ENCODE peak calls at places on chromosomes 4 and X, in four cellular contexts. U is glutamatergic neuron; C is stimulated activated CD8-positive, alpha-beta memory T cell treated with anti-CD3 and anti-CD28 coated beads, Interleukin-7, amount 100 ng/mL, for 4 hours; M is activated CD8-positive, alpha-beta T cell treated with anti-CD3 and anti-CD28 coated beads for 36 hours. T is an unnamed sample.

GRCh38 chrX:40531056-40531826 is 49.5 kb upstream of the ATP6AP2 start:
- DNase-seq in C (no peak), M (no peak), U (no peak), T (no peak)

GRCh38 chrX:135421537-135421931 is 210 bp upstream of the SMIM10L2A start:
- DNase-seq in C (peak), U (peak), M (peak), T (peak)

GRCh38 chr4:83297548-83298260 is 13.1 kb upstream of the COQ2 start:
- DNase-seq in C (no peak), U (no peak), M (no peak), T (no peak)

GRCh38 chr4:71685975-71686374 is 97.9 kb downstream of the GC start:
- DNase-seq in C (no peak), M (no peak), U (no peak), T (no peak)

GRCh38 chr4:185344743-185345538 is 50.8 kb downstream of the LRP2BP start:
- DNase-seq in U (no peak), C (no peak), M (no peak), T (no peak)

GRCh38 chr4:184503869-184504300 is 29.5 kb upstream of the IRF2 start:
- DNase-seq in U (no peak), C (no peak), M (peak), T (no peak)

GRCh38 chr4:91681544-91681943 is 622.2 kb upstream of the GRID2 start:
- DNase-seq in C (no peak), M (no peak), U (no peak), T (no peak)

GRCh38 chr4:168674077-168674747 is 177.4 kb downstream of the PALLD start:
- DNase-seq in C (no peak), M (no peak), U (no peak), T (no peak)

GRCh38 chr4:116400480-116400879 is 684.9 kb downstream of the TRAM1L1 start:
- DNase-seq in M (no peak), U (no peak), C (no peak), T (no peak)

GRCh38 chr4:53563824-53564223 is 27.5 kb downstream of the LNX1 start:
- DNase-seq in M (peak), C (no peak), U (no peak), T (no peak)

GRCh38 chrX:68808686-68809357 is 20.0 kb upstream of the EFNB1 start:
- DNase-seq in M (no peak), U (no peak), C (no peak), T (no peak)

GRCh38 chr4:176587920-176588319 is 204.8 kb downstream of the VEGFC start:
- DNase-seq in U (no peak), C (no peak), M (no peak), T (no peak)

GRCh38 chr4:2829933-2830451 is 13.7 kb upstream of the ADD1 start:
- DNase-seq in C (no peak), U (no peak), M (no peak), T (no peak)

GRCh38 chr4:138561906-138562305 is 319.8 kb upstream of the SLC7A11 start:
- DNase-seq in M (no peak), U (no peak), C (no peak), T (no peak)

GRCh38 chr4:36824682-36825081 is 419.9 kb upstream of the NWD2 start:
- DNase-seq in M (no peak), U (no peak), C (no peak), T (no peak)

GRCh38 chr4:36310793-36311192 is 29.4 kb downstream of the DTHD1 start:
- DNase-seq in C (no peak), U (no peak), M (peak), T (no peak)

GRCh38 chr4:122980860-122981259 is 58.5 kb upstream of the NUDT6 start:
- DNase-seq in M (no peak), C (no peak), U (no peak), T (no peak)

GRCh38 chr4:153541426-153542096 is 75.4 kb downstream of the TMEM131L start:
- DNase-seq in M (peak), U (no peak), C (no peak), T (no peak)

GRCh38 chr4:105619193-105619931 is 66.9 kb downstream of the ARHGEF38 start:
- DNase-seq in U (no peak), M (no peak), C (no peak), T (no peak)

GRCh38 chr4:89307446-89308160 is at the start of gene GPRIN3:
- DNase-seq in M (peak), U (peak), C (peak), T (no peak)

GRCh38 chr4:101977096-101977495 is 186.6 kb downstream of the BANK1 start:
- DNase-seq in U (no peak), M (no peak), C (no peak), T (peak)

GRCh38 chr4:101762544-101762943 is 28.0 kb upstream of the BANK1 start:
- DNase-seq in M (no peak), U (no peak), C (no peak), T (no peak)

GRCh38 chr4:70815370-70815769 is 24.3 kb downstream of the GRSF1 start:
- DNase-seq in C (no peak), U (no peak), M (no peak), T (no peak)

GRCh38 chr4:188869581-188869980 is 730.3 kb downstream of the TRIML1 start:
- DNase-seq in C (no peak), M (no peak), U (no peak), T (no peak)

GRCh38 chr4:124288706-124289486 is 423.6 kb downstream of the ANKRD50 start:
- DNase-seq in C (no peak), U (no peak), M (no peak), T (no peak)

GRCh38 chrX:19683817-19684216 is 168.5 kb upstream of the MAP3K15 start:
- DNase-seq in C (no peak), M (peak), U (no peak), T (no peak)

GRCh38 chr4:14770025-14770424 is 232.3 kb upstream of the CPEB2 start:
- DNase-seq in M (no peak), U (no peak), C (no peak), T (no peak)